ENCODE peak calls at places on chromosome 19, in ten cellular contexts. R, D, W, C, O, Q, J, T, A and H are unnamed samples.
A peak's percentile ranks its signal among the peaks of the same experiment; 100 is the strongest.

GRCh38 chr19:246551-246950 is 44.7 kb downstream of the PLPP2 start:
- DNase-seq in R (no peak), D (no peak), W (no peak), C (no peak), O (no peak), Q (no peak), J (no peak), T (no peak), A (no peak), H (no peak)

GRCh38 chr19:35642798-35643254 is 1.3 kb downstream of the ETV2 start:
- DNase-seq in R (peak; percentile 55), D (no peak), W (no peak), C (no peak), O (no peak), Q (no peak), J (no peak), T (no peak), A (no peak), H (no peak)

GRCh38 chr19:4009990-4010807 is 2.7 kb downstream of the PIAS4 start:
- DNase-seq in R (no peak), D (no peak), W (no peak), C (no peak), O (no peak), Q (no peak), J (no peak), T (no peak), A (no peak), H (peak; percentile 13)

GRCh38 chr19:58569943-58570670 is 3.0 kb downstream of the MZF1 start:
- DNase-seq in R (no peak), D (no peak), W (no peak), C (peak; percentile 15), O (no peak), Q (no peak), J (no peak), T (no peak), A (no peak), H (no peak)

GRCh38 chr19:16324384-16325160 is at the start of gene KLF2:
- DNase-seq in R (peak; percentile 93), D (peak; percentile 82), W (peak; percentile 59), C (peak; percentile 96), O (peak; percentile 76), Q (peak; percentile 64), J (peak; percentile 53), T (peak; percentile 98), A (peak; percentile 45), H (peak; percentile 88)

GRCh38 chr19:30128211-30128610 is 186.2 kb downstream of the URI1 start:
- DNase-seq in R (no peak), D (no peak), W (no peak), C (no peak), O (no peak), Q (no peak), J (no peak), T (no peak), A (no peak), H (no peak)

GRCh38 chr19:1884719-1885334 is 469 bp downstream of the ABHD17A start:
- DNase-seq in R (no peak), D (no peak), W (no peak), C (no peak), O (no peak), Q (no peak), J (no peak), T (no peak), A (no peak), H (no peak)

GRCh38 chr19:45508931-45509691 is 1.8 kb downstream of the VASP start:
- DNase-seq in R (peak; percentile 78), D (peak; percentile 90), W (peak; percentile 14), C (peak; percentile 80), O (peak; percentile 76), Q (peak; percentile 39), J (no peak), T (peak; percentile 74), A (no peak), H (no peak)

GRCh38 chr19:8208119-8208709 is 956 bp upstream of the CERS4 start:
- DNase-seq in R (no peak), D (peak; percentile 68), W (no peak), C (peak; percentile 42), O (peak; percentile 15), Q (peak; percentile 46), J (no peak), T (no peak), A (no peak), H (no peak)

GRCh38 chr19:44447864-44448674 is at the start of gene ZNF229:
- DNase-seq in R (peak; percentile 67), D (peak; percentile 98), W (peak; percentile 95), C (peak; percentile 85), O (peak; percentile 78), Q (peak; percentile 95), J (peak; percentile 83), T (peak; percentile 94), A (peak; percentile 56), H (peak; percentile 80)

GRCh38 chr19:33285441-33285927 is 16.9 kb downstream of the CEBPA start:
- DNase-seq in R (no peak), D (no peak), W (no peak), C (no peak), O (no peak), Q (no peak), J (no peak), T (no peak), A (no peak), H (no peak)

GRCh38 chr19:47691782-47692181 is 21.4 kb upstream of the EHD2 start:
- DNase-seq in R (no peak), D (no peak), W (no peak), C (no peak), O (no peak), Q (no peak), J (no peak), T (no peak), A (no peak), H (no peak)

GRCh38 chr19:55519461-55520311 is 17.2 kb downstream of the SBK2 start:
- DNase-seq in R (no peak), D (no peak), W (no peak), C (no peak), O (no peak), Q (no peak), J (peak; percentile 78), T (peak; percentile 42), A (no peak), H (no peak)

GRCh38 chr19:8161135-8161646 is 11.8 kb upstream of the FBN3 start:
- DNase-seq in R (no peak), D (peak; percentile 75), W (peak; percentile 53), C (no peak), O (no peak), Q (peak; percentile 11), J (no peak), T (peak; percentile 26), A (no peak), H (no peak)